ENCODE peak calls at places on chromosome 9, in five cellular contexts. J is AG09319, S is HT1080, O is fibroblast of pulmonary artery, U is fibroblast of the conjunctiva. N is an unnamed sample.
A peak's percentile ranks its signal among the peaks of the same experiment; 100 is the strongest.

GRCh38 chr9:136171009-136171800 is 33.7 kb downstream of the LHX3 start:
- DNase-seq in O (no peak), J (no peak), S (no peak), U (no peak), N (no peak)

GRCh38 chr9:68498816-68499215 is 41.9 kb downstream of the TMEM252 start:
- DNase-seq in J (no peak), U (no peak), O (no peak), S (no peak), N (no peak)

GRCh38 chr9:105385372-105385985 is 62.4 kb upstream of the FSD1L start:
- DNase-seq in S (no peak), U (no peak), O (peak; percentile 33), J (no peak), N (no peak)

GRCh38 chr9:116234091-116234490 is 80.5 kb downstream of the PAPPA start:
- DNase-seq in U (peak; percentile 81), O (peak; percentile 97), J (peak; percentile 60), S (peak; percentile 97), N (peak; percentile 98)

GRCh38 chr9:77588319-77588937 is 59.7 kb downstream of the GNA14 start:
- DNase-seq in J (peak; percentile 10), U (peak; percentile 23), S (peak; percentile 89), O (peak; percentile 94), N (peak; percentile 51)

GRCh38 chr9:13109781-13110180 is 169.7 kb downstream of the MPDZ start:
- DNase-seq in O (no peak), J (no peak), U (no peak), S (no peak), N (no peak)

GRCh38 chr9:134936021-134936761 is 18.5 kb upstream of the FCN1 start:
- DNase-seq in S (no peak), U (no peak), O (no peak), J (no peak), N (no peak)

GRCh38 chr9:101176384-101176783 is 147.9 kb downstream of the PLPPR1 start:
- DNase-seq in J (no peak), U (no peak), S (peak; percentile 10), O (no peak), N (no peak)

GRCh38 chr9:114307323-114308250 is 15.3 kb upstream of the ORM1 start:
- DNase-seq in J (no peak), O (peak; percentile 23), S (no peak), U (no peak), N (no peak)

GRCh38 chr9:136323420-136323819 is 3.9 kb upstream of the GPSM1 start:
- DNase-seq in O (no peak), S (no peak), U (no peak), J (no peak), N (no peak)

GRCh38 chr9:22529426-22530199 is 83.0 kb downstream of the DMRTA1 start:
- DNase-seq in U (no peak), S (peak; percentile 68), J (no peak), O (no peak), N (no peak)

GRCh38 chr9:120258096-120258495 is 321.9 kb downstream of the CDK5RAP2 start:
- DNase-seq in U (no peak), S (no peak), J (no peak), O (no peak), N (no peak)

GRCh38 chr9:36677611-36678010 is 104.9 kb downstream of the MELK start:
- DNase-seq in O (no peak), J (no peak), S (no peak), U (no peak), N (no peak)

GRCh38 chr9:138073408-138073807 is 195.8 kb downstream of the CACNA1B start:
- DNase-seq in S (no peak), J (no peak), O (no peak), U (no peak), N (no peak)